ENCODE peak calls at places on chromosomes 6 and 20, in four cellular contexts. X, D, A and S are unnamed samples.
A peak's percentile ranks its signal among the peaks of the same experiment; 100 is the strongest.

GRCh38 chr20:15902493-15902892 is 670.8 kb downstream of the KIF16B start:
- DNase-seq in X (no peak), D (no peak), A (peak; percentile 5), S (no peak)

GRCh38 chr6:45896783-45897441 is 118.7 kb downstream of the CLIC5 start:
- DNase-seq in X (no peak), D (peak; percentile 68), A (no peak), S (peak; percentile 72)

GRCh38 chr6:57283096-57283495 is 34.3 kb upstream of the PRIM2 start:
- DNase-seq in X (no peak), D (peak; percentile 38), A (no peak), S (no peak)

GRCh38 chr20:23437126-23437894 is 2.2 kb upstream of the CSTL1 start:
- DNase-seq in X (no peak), D (no peak), A (no peak), S (no peak)

GRCh38 chr6:63806573-63806913 is 170.9 kb downstream of the PHF3 start:
- DNase-seq in X (no peak), D (no peak), A (no peak), S (no peak)

GRCh38 chr20:51529758-51530157 is 12.8 kb downstream of the NFATC2 start:
- DNase-seq in X (no peak), D (no peak), A (no peak), S (no peak)

GRCh38 chr6:3284436-3284876 is 25.7 kb downstream of the PSMG4 start:
- DNase-seq in X (no peak), D (no peak), A (no peak), S (no peak)

GRCh38 chr6:136783021-136783420 is 9.3 kb downstream of the MAP3K5 start:
- DNase-seq in X (peak; percentile 63), D (no peak), A (no peak), S (no peak)

GRCh38 chr6:133300896-133301295 is 59.7 kb downstream of the EYA4 start:
- DNase-seq in X (no peak), D (no peak), A (no peak), S (no peak)

GRCh38 chr20:61373956-61374545 is 122.0 kb downstream of the CDH4 start:
- DNase-seq in X (no peak), D (no peak), A (no peak), S (no peak)

GRCh38 chr6:26576929-26577719 is 19.6 kb upstream of the ABT1 start:
- DNase-seq in X (no peak), D (peak; percentile 90), A (peak; percentile 89), S (peak; percentile 79)

GRCh38 chr6:144343736-144344428 is 58.7 kb downstream of the UTRN start:
- DNase-seq in X (no peak), D (no peak), A (no peak), S (no peak)

GRCh38 chr6:54282186-54282585 is 26.1 kb upstream of the TINAG start:
- DNase-seq in X (no peak), D (peak; percentile 59), A (peak; percentile 30), S (peak; percentile 85)

GRCh38 chr6:7086488-7086887 is 21.3 kb upstream of the RREB1 start:
- DNase-seq in X (no peak), D (peak; percentile 39), A (no peak), S (peak; percentile 29)

GRCh38 chr6:22886881-22887581 is 317.7 kb downstream of the HDGFL1 start:
- DNase-seq in X (no peak), D (peak; percentile 39), A (peak; percentile 31), S (peak; percentile 63)

GRCh38 chr20:63596423-63596822 is 22.4 kb upstream of the HELZ2 start:
- DNase-seq in X (no peak), D (no peak), A (no peak), S (no peak)

GRCh38 chr6:31963921-31964320 is 4.9 kb downstream of the SKIC2 start:
- DNase-seq in X (no peak), D (no peak), A (no peak), S (no peak)

GRCh38 chr6:166342293-166343156 is at the start of gene SFT2D1:
- DNase-seq in X (peak; percentile 82), D (peak; percentile 81), A (peak; percentile 78), S (peak; percentile 83)

GRCh38 chr6:134175532-134176282 is 123.3 kb upstream of the SLC2A12 start:
- DNase-seq in X (peak; percentile 41), D (peak; percentile 87), A (peak; percentile 77), S (peak; percentile 86)

GRCh38 chr20:42901689-42902518 is 287.8 kb downstream of the PTPRT start:
- DNase-seq in X (no peak), D (no peak), A (no peak), S (no peak)

GRCh38 chr20:64163776-64164122 is 503 bp upstream of the MYT1 start:
- DNase-seq in X (no peak), D (no peak), A (no peak), S (no peak)

GRCh38 chr20:41329435-41330342 is 10.9 kb upstream of the LPIN3 start:
- DNase-seq in X (no peak), D (peak; percentile 92), A (peak; percentile 98), S (peak; percentile 96)

GRCh38 chr6:9138856-9139426 is 703.6 kb upstream of the SLC35B3 start:
- DNase-seq in X (no peak), D (peak; percentile 16), A (no peak), S (peak; percentile 5)

DNA sequence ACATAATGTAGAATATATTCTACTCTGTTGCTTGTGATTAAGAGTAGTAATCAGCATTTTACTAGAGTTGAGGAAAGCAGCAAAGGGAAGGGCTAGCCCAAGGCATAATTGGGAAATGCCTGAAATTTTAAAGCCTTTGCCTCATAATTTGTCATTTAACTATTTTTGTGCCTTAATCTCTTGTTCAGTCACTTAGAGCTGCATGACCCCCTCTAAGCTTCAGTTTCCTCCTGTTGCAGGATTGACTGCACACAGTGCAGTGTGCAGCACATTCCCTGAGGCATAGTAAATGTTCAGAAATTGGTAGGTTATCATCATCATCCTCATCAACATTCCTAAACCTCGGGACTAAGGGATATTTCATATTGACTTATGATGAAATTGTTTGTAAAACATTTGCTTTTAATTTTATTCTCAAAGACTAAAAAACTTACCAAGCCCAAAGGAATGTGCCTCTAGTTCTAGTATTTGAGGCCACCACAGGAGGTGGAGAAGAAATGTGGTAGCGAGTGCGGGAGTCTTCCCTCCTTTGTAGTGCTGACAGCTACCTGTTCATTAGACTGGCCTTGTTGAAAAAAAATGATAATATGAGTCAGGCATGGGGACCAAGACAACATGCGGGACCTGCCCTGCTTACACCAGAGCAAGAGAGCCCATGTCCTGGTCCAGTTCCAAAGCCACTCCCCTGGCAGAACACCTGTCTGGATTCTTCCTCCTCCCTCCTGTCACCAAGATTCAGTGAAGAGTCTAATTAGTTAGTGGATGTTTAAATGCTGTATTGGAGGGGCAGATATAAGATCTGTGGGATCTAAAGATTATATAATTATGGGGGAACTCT is 14.9 kb upstream of the TENT5A start:
- DNase-seq in X (no peak), D (peak; percentile 80), A (peak; percentile 24), S (peak; percentile 78)
- H3K4me3 ChIP-seq in X (no peak overlapping the region), D (no peak overlapping the region), A (no peak overlapping the region), S (no peak overlapping the region)

DNA sequence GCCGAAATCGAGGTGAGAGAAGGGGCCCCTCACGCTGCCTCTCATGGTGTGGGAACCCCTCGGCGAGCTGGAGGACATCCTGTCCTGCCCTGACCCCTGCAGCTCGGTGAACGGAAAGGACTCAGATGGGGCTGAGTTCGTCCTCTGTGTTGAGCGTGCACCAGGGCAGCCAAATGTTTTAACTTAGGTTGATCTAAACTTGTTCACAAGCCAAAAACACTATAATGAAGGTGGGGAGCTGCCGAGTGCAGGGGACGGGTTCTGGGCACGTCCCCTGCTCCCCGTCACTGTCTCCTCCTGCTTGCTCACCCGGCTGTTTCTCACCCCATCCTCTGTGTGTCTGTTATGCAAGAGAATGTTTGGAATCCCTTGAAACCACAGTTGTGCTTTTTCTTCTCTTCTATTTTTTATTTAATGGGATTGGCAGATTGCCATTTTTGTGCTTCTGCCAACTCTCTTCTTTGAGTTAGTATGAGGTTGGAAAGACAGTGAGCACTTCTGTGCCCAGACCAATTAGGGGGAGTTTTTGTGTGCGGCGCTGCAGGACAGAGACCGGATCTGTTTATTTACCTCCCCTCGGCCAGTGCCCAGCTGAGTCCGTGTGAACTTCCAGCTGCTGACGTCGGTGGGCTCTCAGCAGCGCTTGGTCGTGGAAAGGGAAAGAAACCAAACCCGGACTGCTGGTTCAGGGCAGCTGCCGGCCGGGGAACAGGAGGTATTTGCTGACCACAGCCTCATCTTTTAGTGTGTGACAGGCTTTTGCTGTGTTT is 158.1 kb downstream of the DTNBP1 start:
- DNase-seq in X (peak; percentile 35), D (peak; percentile 98), A (peak; percentile 94), S (peak; percentile 99)
- H3K4me3 ChIP-seq in X (peak overlapping the region; percentile 25), D (peak overlapping the region; percentile 47), A (peak overlapping the region; percentile 32), S (no peak overlapping the region)

GRCh38 chr6:42702200-42702599 is 20.2 kb downstream of the PRPH2 start:
- DNase-seq in X (no peak), D (peak; percentile 64), A (peak; percentile 54), S (no peak)

GRCh38 chr6:42704251-42704936 is 18.0 kb downstream of the PRPH2 start:
- DNase-seq in X (no peak), D (no peak), A (peak; percentile 71), S (no peak)

GRCh38 chr6:42707595-42707994 is 14.8 kb downstream of the PRPH2 start:
- DNase-seq in X (no peak), D (no peak), A (no peak), S (no peak)

GRCh38 chr6:42708096-42708495 is 14.3 kb downstream of the PRPH2 start:
- DNase-seq in X (no peak), D (no peak), A (no peak), S (no peak)

DNA sequence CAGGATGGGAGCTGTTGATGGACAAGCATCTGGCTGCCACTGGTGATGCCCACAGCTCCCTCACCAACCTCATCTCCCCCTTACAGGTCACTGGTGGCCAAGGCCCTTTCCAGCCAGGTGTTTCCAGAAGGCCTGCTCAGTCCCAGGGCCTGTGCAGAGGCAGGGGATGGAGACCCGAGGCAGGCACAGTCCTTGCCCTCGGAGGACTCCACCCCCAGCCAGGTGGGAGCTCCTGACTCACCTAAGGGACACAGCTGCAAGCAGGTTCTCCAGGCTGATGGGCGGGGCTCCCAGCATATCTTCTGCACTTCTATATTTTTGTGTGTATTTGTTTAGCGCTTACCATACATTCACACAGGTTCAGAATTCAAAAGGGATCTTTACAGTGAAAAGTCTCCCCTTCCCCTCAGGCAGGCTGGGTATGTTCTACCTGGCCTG is 17.4 kb downstream of the PRPH2 start:
- DNase-seq in X (no peak), D (no peak), A (no peak), S (no peak)
- H3K4me3 ChIP-seq in X (no peak overlapping the region), D (no peak overlapping the region), A (no peak overlapping the region), S (no peak overlapping the region)

DNA sequence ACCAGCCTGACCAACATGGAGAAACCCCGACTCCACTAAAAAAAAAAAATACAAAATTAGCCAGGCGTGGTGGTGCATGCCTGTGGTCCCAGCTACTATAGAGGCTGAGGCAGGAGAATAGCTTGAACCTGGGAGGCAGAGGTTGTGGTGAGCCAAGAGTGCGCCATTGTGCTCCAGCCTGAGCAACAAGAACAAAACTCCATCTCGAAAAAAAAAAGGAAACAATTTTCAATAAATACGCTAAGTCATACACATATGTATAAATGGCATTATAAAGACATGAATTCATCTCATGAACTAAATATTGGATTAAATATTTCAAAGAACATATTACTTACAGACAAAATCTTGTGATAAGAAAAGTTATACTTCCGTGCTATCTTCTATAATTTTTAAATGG is 2.9 kb downstream of the ARHGAP18 start:
- DNase-seq in X (no peak), D (no peak), A (no peak), S (no peak)
- H3K4me3 ChIP-seq in X (no peak overlapping the region), D (no peak overlapping the region), A (no peak overlapping the region), S (no peak overlapping the region)

GRCh38 chr6:88626460-88626859 is 337.0 kb downstream of the RNGTT start:
- DNase-seq in X (no peak), D (no peak), A (no peak), S (no peak)

GRCh38 chr6:88631830-88632229 is 331.6 kb downstream of the RNGTT start:
- DNase-seq in X (no peak), D (no peak), A (no peak), S (no peak)

GRCh38 chr6:88633782-88634181 is 329.6 kb downstream of the RNGTT start:
- DNase-seq in X (no peak), D (no peak), A (no peak), S (no peak)

GRCh38 chr6:88629838-88630462 is 333.5 kb downstream of the RNGTT start:
- DNase-seq in X (no peak), D (no peak), A (peak; percentile 2), S (peak; percentile 52)
- H3K4me3 ChIP-seq in X (no peak overlapping the region), D (no peak overlapping the region), A (no peak overlapping the region), S (no peak overlapping the region)